ENCODE peak calls at places on chromosomes 2 and 18, in eight cellular contexts. One of them, this sample, is unnamed.

GRCh38 chr2:63189026-63189425 is 138.4 kb downstream of the OTX1 start:
- DNase-seq in Calu3: peak; percentile 68
- DNase-seq in H9: peak; percentile 67
- DNase-seq in hepatic stellate cell: peak; percentile 15
- DNase-seq in M059J: peak; percentile 56
- DNase-seq in NCI-H524 treated with DMSO at 0.1 percent for 48 hours: no peak
- DNase-seq in stimulated activated CD4-positive, alpha-beta T cell treated with anti-CD3 and anti-CD28 coated beads, Interleukin-1b, Interleukin-23, amount 100 ng/mL, for 1 hour: no peak
- DNase-seq in colonic mucosa: peak; percentile 27
- DNase-seq in this sample: no peak

GRCh38 chr2:37449686-37450392 is 105.4 kb downstream of the QPCT start:
- DNase-seq in Calu3: no peak
- DNase-seq in H9: no peak
- DNase-seq in hepatic stellate cell: no peak
- DNase-seq in M059J: no peak
- DNase-seq in NCI-H524 treated with DMSO at 0.1 percent for 48 hours: no peak
- DNase-seq in stimulated activated CD4-positive, alpha-beta T cell treated with anti-CD3 and anti-CD28 coated beads, Interleukin-1b, Interleukin-23, amount 100 ng/mL, for 1 hour: no peak
- DNase-seq in colonic mucosa: peak; percentile 52
- DNase-seq in this sample: no peak

GRCh38 chr2:74566423-74567085 is 12.0 kb downstream of the DOK1 start:
- DNase-seq in Calu3: no peak
- DNase-seq in H9: no peak
- DNase-seq in hepatic stellate cell: peak; percentile 71
- DNase-seq in M059J: peak; percentile 88
- DNase-seq in NCI-H524 treated with DMSO at 0.1 percent for 48 hours: no peak
- DNase-seq in stimulated activated CD4-positive, alpha-beta T cell treated with anti-CD3 and anti-CD28 coated beads, Interleukin-1b, Interleukin-23, amount 100 ng/mL, for 1 hour: no peak
- DNase-seq in colonic mucosa: no peak
- DNase-seq in this sample: no peak

GRCh38 chr18:40932862-40933261 is 1022.2 kb upstream of the PIK3C3 start:
- DNase-seq in Calu3: no peak
- DNase-seq in H9: no peak
- DNase-seq in hepatic stellate cell: no peak
- DNase-seq in M059J: no peak
- DNase-seq in NCI-H524 treated with DMSO at 0.1 percent for 48 hours: no peak
- DNase-seq in stimulated activated CD4-positive, alpha-beta T cell treated with anti-CD3 and anti-CD28 coated beads, Interleukin-1b, Interleukin-23, amount 100 ng/mL, for 1 hour: no peak
- DNase-seq in colonic mucosa: no peak
- DNase-seq in this sample: no peak

GRCh38 chr18:12990662-12990976 is 543 bp upstream of the CEP192 start:
- DNase-seq in Calu3: no peak
- DNase-seq in H9: no peak
- DNase-seq in hepatic stellate cell: no peak
- DNase-seq in M059J: no peak
- DNase-seq in NCI-H524 treated with DMSO at 0.1 percent for 48 hours: no peak
- DNase-seq in stimulated activated CD4-positive, alpha-beta T cell treated with anti-CD3 and anti-CD28 coated beads, Interleukin-1b, Interleukin-23, amount 100 ng/mL, for 1 hour: no peak
- DNase-seq in colonic mucosa: no peak
- DNase-seq in this sample: no peak

GRCh38 chr2:5691659-5692529 is at the start of gene SOX11:
- DNase-seq in Calu3: no peak
- DNase-seq in H9: peak; percentile 93
- DNase-seq in hepatic stellate cell: peak; percentile 43
- DNase-seq in M059J: no peak
- DNase-seq in NCI-H524 treated with DMSO at 0.1 percent for 48 hours: peak; percentile 87
- DNase-seq in stimulated activated CD4-positive, alpha-beta T cell treated with anti-CD3 and anti-CD28 coated beads, Interleukin-1b, Interleukin-23, amount 100 ng/mL, for 1 hour: no peak
- DNase-seq in colonic mucosa: no peak
- DNase-seq in this sample: no peak

GRCh38 chr2:8285081-8285480 is 396.8 kb upstream of the ID2 start:
- DNase-seq in Calu3: no peak
- DNase-seq in H9: peak; percentile 42
- DNase-seq in hepatic stellate cell: no peak
- DNase-seq in M059J: no peak
- DNase-seq in NCI-H524 treated with DMSO at 0.1 percent for 48 hours: no peak
- DNase-seq in stimulated activated CD4-positive, alpha-beta T cell treated with anti-CD3 and anti-CD28 coated beads, Interleukin-1b, Interleukin-23, amount 100 ng/mL, for 1 hour: no peak
- DNase-seq in colonic mucosa: no peak
- DNase-seq in this sample: no peak

GRCh38 chr18:37449618-37450017 is 116.0 kb downstream of the CELF4 start:
- DNase-seq in Calu3: no peak
- DNase-seq in H9: no peak
- DNase-seq in hepatic stellate cell: no peak
- DNase-seq in M059J: no peak
- DNase-seq in NCI-H524 treated with DMSO at 0.1 percent for 48 hours: no peak
- DNase-seq in stimulated activated CD4-positive, alpha-beta T cell treated with anti-CD3 and anti-CD28 coated beads, Interleukin-1b, Interleukin-23, amount 100 ng/mL, for 1 hour: no peak
- DNase-seq in colonic mucosa: no peak
- DNase-seq in this sample: no peak

GRCh38 chr18:46297621-46298020 is 193.4 kb downstream of the HAUS1 start:
- DNase-seq in Calu3: no peak
- DNase-seq in H9: no peak
- DNase-seq in hepatic stellate cell: no peak
- DNase-seq in M059J: peak; percentile 55
- DNase-seq in NCI-H524 treated with DMSO at 0.1 percent for 48 hours: no peak
- DNase-seq in stimulated activated CD4-positive, alpha-beta T cell treated with anti-CD3 and anti-CD28 coated beads, Interleukin-1b, Interleukin-23, amount 100 ng/mL, for 1 hour: no peak
- DNase-seq in colonic mucosa: no peak
- DNase-seq in this sample: no peak

GRCh38 chr2:229297284-229297683 is 26.2 kb upstream of the PID1 start:
- DNase-seq in Calu3: no peak
- DNase-seq in H9: no peak
- DNase-seq in hepatic stellate cell: no peak
- DNase-seq in M059J: peak; percentile 26
- DNase-seq in NCI-H524 treated with DMSO at 0.1 percent for 48 hours: no peak
- DNase-seq in stimulated activated CD4-positive, alpha-beta T cell treated with anti-CD3 and anti-CD28 coated beads, Interleukin-1b, Interleukin-23, amount 100 ng/mL, for 1 hour: no peak
- DNase-seq in colonic mucosa: no peak
- DNase-seq in this sample: no peak

GRCh38 chr2:66318009-66318561 is 116.8 kb upstream of the MEIS1 start:
- DNase-seq in Calu3: no peak
- DNase-seq in H9: no peak
- DNase-seq in hepatic stellate cell: no peak
- DNase-seq in M059J: no peak
- DNase-seq in NCI-H524 treated with DMSO at 0.1 percent for 48 hours: no peak
- DNase-seq in stimulated activated CD4-positive, alpha-beta T cell treated with anti-CD3 and anti-CD28 coated beads, Interleukin-1b, Interleukin-23, amount 100 ng/mL, for 1 hour: no peak
- DNase-seq in colonic mucosa: no peak
- DNase-seq in this sample: no peak

GRCh38 chr2:98801930-98802329 is 71.0 kb upstream of the MGAT4A start:
- DNase-seq in Calu3: no peak
- DNase-seq in H9: no peak
- DNase-seq in hepatic stellate cell: no peak
- DNase-seq in M059J: no peak
- DNase-seq in NCI-H524 treated with DMSO at 0.1 percent for 48 hours: no peak
- DNase-seq in stimulated activated CD4-positive, alpha-beta T cell treated with anti-CD3 and anti-CD28 coated beads, Interleukin-1b, Interleukin-23, amount 100 ng/mL, for 1 hour: no peak
- DNase-seq in colonic mucosa: no peak
- DNase-seq in this sample: no peak

GRCh38 chr2:70201831-70202230 is 11.0 kb upstream of the C2orf42 start:
- DNase-seq in Calu3: no peak
- DNase-seq in H9: no peak
- DNase-seq in hepatic stellate cell: no peak
- DNase-seq in M059J: no peak
- DNase-seq in NCI-H524 treated with DMSO at 0.1 percent for 48 hours: no peak
- DNase-seq in stimulated activated CD4-positive, alpha-beta T cell treated with anti-CD3 and anti-CD28 coated beads, Interleukin-1b, Interleukin-23, amount 100 ng/mL, for 1 hour: no peak
- DNase-seq in colonic mucosa: no peak
- DNase-seq in this sample: no peak

GRCh38 chr2:47905454-47906260 is 641 bp downstream of the FBXO11 start:
- DNase-seq in Calu3: peak; percentile 65
- DNase-seq in H9: peak; percentile 34
- DNase-seq in hepatic stellate cell: peak; percentile 26
- DNase-seq in M059J: peak; percentile 32
- DNase-seq in NCI-H524 treated with DMSO at 0.1 percent for 48 hours: peak; percentile 76
- DNase-seq in stimulated activated CD4-positive, alpha-beta T cell treated with anti-CD3 and anti-CD28 coated beads, Interleukin-1b, Interleukin-23, amount 100 ng/mL, for 1 hour: no peak
- DNase-seq in colonic mucosa: peak; percentile 55
- DNase-seq in this sample: peak; percentile 40

GRCh38 chr18:9535430-9535972 is 60.2 kb downstream of the RALBP1 start:
- DNase-seq in Calu3: no peak
- DNase-seq in H9: no peak
- DNase-seq in hepatic stellate cell: peak; percentile 90
- DNase-seq in M059J: no peak
- DNase-seq in NCI-H524 treated with DMSO at 0.1 percent for 48 hours: no peak
- DNase-seq in stimulated activated CD4-positive, alpha-beta T cell treated with anti-CD3 and anti-CD28 coated beads, Interleukin-1b, Interleukin-23, amount 100 ng/mL, for 1 hour: no peak
- DNase-seq in colonic mucosa: no peak
- DNase-seq in this sample: no peak

GRCh38 chr18:9779630-9780029 is 71.5 kb downstream of the RAB31 start:
- DNase-seq in Calu3: peak; percentile 65
- DNase-seq in H9: no peak
- DNase-seq in hepatic stellate cell: no peak
- DNase-seq in M059J: peak; percentile 67
- DNase-seq in NCI-H524 treated with DMSO at 0.1 percent for 48 hours: no peak
- DNase-seq in stimulated activated CD4-positive, alpha-beta T cell treated with anti-CD3 and anti-CD28 coated beads, Interleukin-1b, Interleukin-23, amount 100 ng/mL, for 1 hour: no peak
- DNase-seq in colonic mucosa: peak; percentile 52
- DNase-seq in this sample: no peak

GRCh38 chr2:9380702-9381628 is 42.4 kb downstream of the ITGB1BP1 start:
- DNase-seq in Calu3: peak; percentile 54
- DNase-seq in H9: no peak
- DNase-seq in hepatic stellate cell: peak; percentile 60
- DNase-seq in M059J: peak; percentile 92
- DNase-seq in NCI-H524 treated with DMSO at 0.1 percent for 48 hours: no peak
- DNase-seq in stimulated activated CD4-positive, alpha-beta T cell treated with anti-CD3 and anti-CD28 coated beads, Interleukin-1b, Interleukin-23, amount 100 ng/mL, for 1 hour: no peak
- DNase-seq in colonic mucosa: peak; percentile 71
- DNase-seq in this sample: no peak

GRCh38 chr2:56337342-56337741 is 153.6 kb downstream of the CCDC85A start:
- DNase-seq in Calu3: no peak
- DNase-seq in H9: no peak
- DNase-seq in hepatic stellate cell: no peak
- DNase-seq in M059J: peak; percentile 30
- DNase-seq in NCI-H524 treated with DMSO at 0.1 percent for 48 hours: no peak
- DNase-seq in stimulated activated CD4-positive, alpha-beta T cell treated with anti-CD3 and anti-CD28 coated beads, Interleukin-1b, Interleukin-23, amount 100 ng/mL, for 1 hour: no peak
- DNase-seq in colonic mucosa: no peak
- DNase-seq in this sample: no peak

GRCh38 chr2:206915136-206915535 is 24.2 kb upstream of the CPO start:
- DNase-seq in Calu3: peak; percentile 2
- DNase-seq in H9: no peak
- DNase-seq in hepatic stellate cell: peak; percentile 40
- DNase-seq in M059J: peak; percentile 85
- DNase-seq in NCI-H524 treated with DMSO at 0.1 percent for 48 hours: no peak
- DNase-seq in stimulated activated CD4-positive, alpha-beta T cell treated with anti-CD3 and anti-CD28 coated beads, Interleukin-1b, Interleukin-23, amount 100 ng/mL, for 1 hour: no peak
- DNase-seq in colonic mucosa: no peak
- DNase-seq in this sample: no peak

GRCh38 chr18:36829362-36830140 is 624 bp downstream of the KIAA1328 start:
- DNase-seq in Calu3: no peak
- DNase-seq in H9: no peak
- DNase-seq in hepatic stellate cell: no peak
- DNase-seq in M059J: peak; percentile 44
- DNase-seq in NCI-H524 treated with DMSO at 0.1 percent for 48 hours: no peak
- DNase-seq in stimulated activated CD4-positive, alpha-beta T cell treated with anti-CD3 and anti-CD28 coated beads, Interleukin-1b, Interleukin-23, amount 100 ng/mL, for 1 hour: no peak
- DNase-seq in colonic mucosa: peak; percentile 27
- DNase-seq in this sample: no peak

GRCh38 chr2:102708847-102709559 is 52.8 kb upstream of the TMEM182 start:
- DNase-seq in Calu3: peak; percentile 19
- DNase-seq in H9: no peak
- DNase-seq in hepatic stellate cell: no peak
- DNase-seq in M059J: peak; percentile 53
- DNase-seq in NCI-H524 treated with DMSO at 0.1 percent for 48 hours: no peak
- DNase-seq in stimulated activated CD4-positive, alpha-beta T cell treated with anti-CD3 and anti-CD28 coated beads, Interleukin-1b, Interleukin-23, amount 100 ng/mL, for 1 hour: no peak
- DNase-seq in colonic mucosa: no peak
- DNase-seq in this sample: no peak

GRCh38 chr2:151973901-151974199 is 125.0 kb downstream of the CACNB4 start:
- DNase-seq in Calu3: no peak
- DNase-seq in H9: peak; percentile 62
- DNase-seq in hepatic stellate cell: no peak
- DNase-seq in M059J: peak; percentile 4
- DNase-seq in NCI-H524 treated with DMSO at 0.1 percent for 48 hours: peak; percentile 42
- DNase-seq in stimulated activated CD4-positive, alpha-beta T cell treated with anti-CD3 and anti-CD28 coated beads, Interleukin-1b, Interleukin-23, amount 100 ng/mL, for 1 hour: no peak
- DNase-seq in colonic mucosa: no peak
- DNase-seq in this sample: no peak